ENCODE peak calls at places on chromosomes 2 and 18, in ten cellular contexts. U is IMR-90; C is CD4-positive, alpha-beta T cell; F is activated B cell treated with CpG ODN at 0.5 μM for 24 hours; N is PC-3; R is foreskin keratinocyte; T is mucosa of descending colon; O is gastroesophageal sphincter; B is CD4-positive, CD25-positive, alpha-beta regulatory T cell; X is activated T-cell treated with anti-CD3 and anti-CD28 coated beads, Interleukin-2, amount 50 U/mL, for 4 hours. V is an unnamed sample.

GRCh38 chr18:54209471-54210180 is 14.8 kb downstream of the MBD2 start:
- ATAC-seq in U (peak), C (no peak), F (peak), N (peak), R (peak), T (peak), O (no peak), B (no peak), X (peak), V (no peak)

GRCh38 chr2:157046396-157046795 is 211.1 kb upstream of the GALNT5 start:
- ATAC-seq in U (no peak), C (no peak), F (no peak), N (no peak), R (no peak), T (no peak), O (no peak), B (no peak), X (no peak), V (no peak)

GRCh38 chr2:215320679-215321078 is 8.8 kb downstream of the ATIC start:
- ATAC-seq in U (no peak), C (no peak), F (no peak), N (no peak), R (no peak), T (no peak), O (no peak), B (no peak), X (no peak), V (peak)

GRCh38 chr2:234410526-234410925 is 86.4 kb downstream of the ARL4C start:
- ATAC-seq in U (no peak), C (no peak), F (no peak), N (no peak), R (no peak), T (no peak), O (no peak), B (no peak), X (no peak), V (no peak)

GRCh38 chr2:191112448-191112901 is 38.3 kb downstream of the STAT4 start:
- ATAC-seq in U (no peak), C (no peak), F (no peak), N (peak), R (no peak), T (no peak), O (no peak), B (no peak), X (peak), V (no peak)

GRCh38 chr2:13128139-13128538 is 411.4 kb downstream of the TRIB2 start:
- ATAC-seq in U (no peak), C (no peak), F (no peak), N (no peak), R (no peak), T (no peak), O (no peak), B (no peak), X (no peak), V (no peak)

GRCh38 chr18:77012751-77013550 is 119.6 kb downstream of the MBP start:
- ATAC-seq in U (no peak), C (no peak), F (no peak), N (no peak), R (no peak), T (no peak), O (no peak), B (no peak), X (no peak), V (no peak)

GRCh38 chr18:35918564-35918963 is 53.9 kb upstream of the RMP24 start:
- ATAC-seq in U (no peak), C (no peak), F (no peak), N (no peak), R (no peak), T (no peak), O (no peak), B (no peak), X (no peak), V (no peak)

GRCh38 chr2:143255899-143256298 is 126.7 kb downstream of the ARHGAP15 start:
- ATAC-seq in U (no peak), C (peak), F (peak), N (no peak), R (no peak), T (no peak), O (no peak), B (peak), X (peak), V (no peak)

GRCh38 chr18:23523429-23524212 is 20.3 kb downstream of the RMC1 start:
- ATAC-seq in U (peak), C (no peak), F (peak), N (peak), R (no peak), T (no peak), O (no peak), B (no peak), X (no peak), V (peak)

GRCh38 chr2:120894936-120895335 is 159.3 kb downstream of the GLI2 start:
- ATAC-seq in U (no peak), C (no peak), F (no peak), N (no peak), R (no peak), T (no peak), O (no peak), B (no peak), X (no peak), V (no peak)

GRCh38 chr2:174585111-174585510 is 12.5 kb downstream of the WIPF1 start:
- ATAC-seq in U (peak), C (no peak), F (no peak), N (no peak), R (no peak), T (no peak), O (no peak), B (no peak), X (no peak), V (no peak)

GRCh38 chr2:74179063-74179865 is 585 bp upstream of the MOB1A start:
- ATAC-seq in U (no peak), C (peak), F (peak), N (no peak), R (no peak), T (peak), O (no peak), B (peak), X (peak), V (no peak)

GRCh38 chr2:55013936-55014335 is 36.3 kb downstream of the RTN4 start:
- ATAC-seq in U (no peak), C (no peak), F (no peak), N (no peak), R (no peak), T (no peak), O (no peak), B (no peak), X (no peak), V (no peak)

GRCh38 chr2:120741514-120742448 is 6.1 kb downstream of the GLI2 start:
- ATAC-seq in U (peak), C (no peak), F (no peak), N (no peak), R (no peak), T (no peak), O (peak), B (no peak), X (no peak), V (no peak)

GRCh38 chr2:55173422-55174020 is 58.6 kb downstream of the CLHC1 start:
- ATAC-seq in U (no peak), C (no peak), F (no peak), N (no peak), R (no peak), T (no peak), O (no peak), B (no peak), X (no peak), V (no peak)

V was measured in esophagus mucosa.